ENCODE peak calls at places on chromosomes 6 and 20, in five cellular contexts. C is Peyer's patch, M is heart left ventricle, N is K562, A is psoas muscle. W is an unnamed sample. For H3K9me3, the result is how much of the 10 kb centered on the place peaks cover.

GRCh38 chr6:35610830-35611229 is 77.9 kb downstream of the FKBP5 start:
- DNase-seq in M (no peak), C (no peak), N (no peak), A (peak), W (no peak)

GRCh38 chr6:106254636-106255035 is 70.9 kb downstream of the ATG5 start:
- DNase-seq in N (no peak), M (no peak), A (no peak), C (no peak), W (peak)

GRCh38 chr6:13760307-13760706 is 48.7 kb upstream of the RANBP9 start:
- DNase-seq in M (no peak), A (no peak), N (no peak), C (no peak), W (no peak)

GRCh38 chr6:53174996-53175395 is 26.4 kb upstream of the GCM1 start:
- DNase-seq in N (no peak), A (no peak), C (no peak), M (no peak), W (no peak)

GRCh38 chr20:15061955-15062354 is 724.5 kb upstream of the FLRT3 start:
- DNase-seq in N (no peak), C (no peak), A (no peak), M (no peak), W (no peak)

GRCh38 chr6:168713839-168714238 is 272.9 kb downstream of the SMOC2 start:
- DNase-seq in A (no peak), C (peak), N (peak), M (no peak), W (peak)

GRCh38 chr6:159092631-159093030 is 47.8 kb upstream of the TAGAP start:
- DNase-seq in N (no peak), C (no peak), A (no peak), M (no peak), W (no peak)

GRCh38 chr6:103798166-103798565 is 1061.6 kb downstream of the HACE1 start:
- DNase-seq in A (no peak), N (no peak), C (no peak), M (no peak), W (no peak)

GRCh38 chr6:31578461-31579118 is 3.2 kb downstream of the TNF start:
- DNase-seq in C (no peak), A (no peak), N (no peak), M (no peak), W (no peak)

GRCh38 chr6:157276134-157276532 is 47.2 kb downstream of the TMEM242 start:
- DNase-seq in N (no peak), C (peak), A (no peak), M (no peak), W (no peak)

GRCh38 chr6:98636941-98637340 is 197.4 kb upstream of the POU3F2 start:
- DNase-seq in A (no peak), C (no peak), N (no peak), M (no peak), W (no peak)

GRCh38 chr20:57428611-57429496 is 37.7 kb downstream of the RBM38 start:
- DNase-seq in N (no peak), M (no peak), C (no peak), A (no peak), W (no peak)

GRCh38 chr20:20546402-20546801 is 166.0 kb downstream of the RALGAPA2 start:
- DNase-seq in N (no peak), M (no peak), A (no peak), C (no peak), W (no peak)

GRCh38 chr20:9025643-9026042 is 43.2 kb upstream of the PLCB4 start:
- DNase-seq in C (no peak), M (no peak), N (no peak), A (no peak), W (no peak)

GRCh38 chr20:25529295-25529951 is 55.9 kb downstream of the NINL start:
- DNase-seq in A (no peak), C (no peak), M (no peak), N (no peak), W (no peak)

GRCh38 chr6:42374027-42374669 is 77.6 kb downstream of the TRERF1 start:
- DNase-seq in M (no peak), C (no peak), A (no peak), N (no peak), W (no peak)

GRCh38 chr6:45586216-45587171 is 208.8 kb upstream of the SUPT3H start:
- DNase-seq in M (no peak), A (no peak), N (no peak), C (no peak), W (no peak)

GRCh38 chr20:50054626-50055511 is 58.1 kb downstream of the UBE2V1 start:
- DNase-seq in M (no peak), C (no peak), A (peak), N (no peak), W (peak)

GRCh38 chr20:2297352-2297717 is 1.5 kb downstream of the TGM3 start:
- DNase-seq in N (no peak), A (no peak), C (no peak), M (no peak), W (no peak)

GRCh38 chr6:40788661-40789111 is 201.5 kb upstream of the LRFN2 start:
- DNase-seq in N (no peak), M (no peak), A (no peak), C (no peak), W (peak)

GRCh38 chr20:53040678-53041674 is 68.8 kb downstream of the TSHZ2 start:
- DNase-seq in M (peak), A (peak), N (peak), C (no peak), W (no peak)

GRCh38 chr6:109893606-109894005 is 84.5 kb upstream of the GPR6 start:
- DNase-seq in A (no peak), M (no peak), N (no peak), C (no peak), W (no peak)

GRCh38 chr6:167793421-167793820 is 33.3 kb upstream of the AFDN start:
- DNase-seq in A (no peak), C (no peak), M (no peak), N (no peak), W (no peak)

GRCh38 chr20:6533828-6534388 is 233.6 kb upstream of the BMP2 start:
- DNase-seq in A (no peak), N (no peak), M (no peak), C (no peak), W (no peak)

GRCh38 chr20:10795286-10796026 is 121.7 kb upstream of the JAG1 start:
- DNase-seq in C (no peak), A (no peak), M (no peak), N (no peak), W (no peak)

GRCh38 chr20:49624317-49624716 is 56.4 kb upstream of the PTGIS start:
- DNase-seq in M (no peak), N (no peak), C (no peak), A (no peak), W (no peak)

GRCh38 chr6:138517635-138518034 is 18.3 kb upstream of the NHSL1 start:
- DNase-seq in C (peak), N (peak), M (peak), A (no peak), W (peak)

GRCh38 chr6:159100789-159101182 is 56.0 kb upstream of the TAGAP start:
- DNase-seq in C (no peak), A (no peak), M (no peak), N (no peak), W (no peak)

GRCh38 chr6:37641546-37641945 is 56.1 kb downstream of the MDGA1 start:
- DNase-seq in A (no peak), C (no peak), N (no peak), M (no peak), W (no peak)
- H3K4me3 ChIP-seq in A (no peak), C (no peak), N (no peak), M (no peak), W (no peak)

GRCh38 chr6:27132532-27133280 is 114.8 kb upstream of the PRSS16 start:
- DNase-seq in N (peak), C (peak), M (peak), A (peak), W (peak)
- TF ChIP-seq CTCF in N (no peak), C (no peak), M (no peak), A (no peak), W (no peak)

GRCh38 chr20:62116558-62117361 is 5.5 kb upstream of the LSM14B start:
- DNase-seq in M (no peak), N (no peak), C (no peak), A (no peak), W (no peak)

GRCh38 chr20:62112368-62112767 is 9.9 kb upstream of the LSM14B start:
- DNase-seq in N (no peak), C (no peak), M (no peak), A (no peak), W (no peak)

GRCh38 chr20:62114894-62115293 is 7.4 kb upstream of the LSM14B start:
- DNase-seq in A (no peak), C (no peak), N (no peak), M (no peak), W (no peak)

GRCh38 chr20:62105592-62105991 is 16.7 kb upstream of the LSM14B start:
- DNase-seq in C (no peak), A (no peak), N (no peak), M (no peak), W (no peak)

DNA sequence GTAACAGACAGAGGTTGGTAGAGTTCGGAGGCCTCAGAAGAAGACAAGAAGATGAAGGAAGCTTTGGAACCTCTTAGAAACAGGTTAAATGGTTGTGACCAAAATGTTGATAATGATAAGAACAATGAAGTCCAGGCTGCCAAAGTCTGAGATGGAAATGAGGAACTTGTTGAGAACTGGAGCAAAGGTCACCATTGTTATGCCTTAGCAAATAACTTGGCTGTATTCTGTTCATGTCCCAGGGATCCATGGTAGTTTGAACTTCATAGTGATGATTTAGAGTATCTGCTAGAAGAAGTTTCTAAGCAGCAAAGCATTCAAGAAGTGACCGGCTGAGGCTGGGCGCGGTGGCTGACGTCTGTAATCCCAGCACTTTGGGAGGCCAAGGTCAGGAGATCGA is 11.1 kb upstream of the LSM14B start:
- DNase-seq in A (no peak), N (no peak), M (no peak), C (no peak), W (no peak)
- H3K9me3 ChIP-seq in A (half or more), N (under half), M (half or more), C (half or more), W (under half)

GRCh38 chr6:27565839-27566779 is 93.2 kb upstream of the ZNF184 start:
- DNase-seq in C (no peak), M (no peak), N (no peak), A (no peak), W (no peak)
- H3K4me3 ChIP-seq in C (no peak), M (no peak), N (no peak), A (no peak), W (peak)

W was measured in BE2C.